ENCODE peak calls at places on chromosomes 2 and 18, in four cellular contexts. A is CD8-positive, alpha-beta memory T cell; S is tibial artery; Y is heart left ventricle. B is an unnamed sample. For H3K36me3, the result is how much of the 10 kb centered on the place peaks cover.

GRCh38 chr18:70333757-70334156 is 44.9 kb downstream of the SOCS6 start:
- DNase-seq in A (no peak), Y (peak), S (peak), B (no peak)

GRCh38 chr2:174840436-174840835 is 76.2 kb upstream of the CHRNA1 start:
- DNase-seq in Y (no peak), A (no peak), S (no peak), B (no peak)

GRCh38 chr18:76524900-76525698 is 30.1 kb upstream of the ZNF516 start:
- DNase-seq in A (no peak), S (no peak), Y (no peak), B (peak)

GRCh38 chr2:60007666-60008065 is 545.8 kb downstream of the BCL11A start:
- DNase-seq in S (no peak), A (no peak), Y (no peak), B (no peak)

GRCh38 chr18:2706903-2707302 is 51.4 kb downstream of the SMCHD1 start:
- DNase-seq in A (no peak), Y (no peak), S (no peak), B (no peak)

GRCh38 chr2:148167855-148168254 is 147.0 kb downstream of the MBD5 start:
- DNase-seq in S (no peak), A (no peak), Y (no peak), B (no peak)

GRCh38 chr2:44751754-44752479 is 189.6 kb upstream of the SIX3 start:
- DNase-seq in A (no peak), Y (no peak), S (no peak), B (no peak)

GRCh38 chr18:24397131-24397693 is 412 bp downstream of the OSBPL1A start:
- DNase-seq in A (no peak), S (peak), Y (no peak), B (peak)

GRCh38 chr2:54720563-54720962 is 2.9 kb upstream of the EML6 start:
- DNase-seq in A (no peak), Y (no peak), S (no peak), B (no peak)

GRCh38 chr18:210780-211179 is 52.4 kb downstream of the USP14 start:
- DNase-seq in A (no peak), S (no peak), Y (no peak), B (no peak)

GRCh38 chr2:72533767-72534166 is 292.1 kb downstream of the EXOC6B start:
- DNase-seq in S (no peak), Y (no peak), A (no peak), B (no peak)

GRCh38 chr2:114252713-114253112 is 189.7 kb upstream of the DPP10 start:
- DNase-seq in S (no peak), A (no peak), Y (no peak), B (no peak)
- H3K36me3 ChIP-seq in S (under half), A (under half), Y (under half), B (under half)

GRCh38 chr2:231069379-231070054 is 12.8 kb downstream of the PSMD1 start:
- DNase-seq in S (no peak), Y (no peak), A (no peak), B (no peak)
- H3K36me3 ChIP-seq in S (half or more), Y (half or more), A (under half), B (half or more)

GRCh38 chr2:239081046-239081445 is 233.2 kb downstream of the TWIST2 start:
- DNase-seq in Y (no peak), S (no peak), A (no peak), B (no peak)
- H3K36me3 ChIP-seq in Y (half or more), S (under half), A (under half), B (under half)

DNA sequence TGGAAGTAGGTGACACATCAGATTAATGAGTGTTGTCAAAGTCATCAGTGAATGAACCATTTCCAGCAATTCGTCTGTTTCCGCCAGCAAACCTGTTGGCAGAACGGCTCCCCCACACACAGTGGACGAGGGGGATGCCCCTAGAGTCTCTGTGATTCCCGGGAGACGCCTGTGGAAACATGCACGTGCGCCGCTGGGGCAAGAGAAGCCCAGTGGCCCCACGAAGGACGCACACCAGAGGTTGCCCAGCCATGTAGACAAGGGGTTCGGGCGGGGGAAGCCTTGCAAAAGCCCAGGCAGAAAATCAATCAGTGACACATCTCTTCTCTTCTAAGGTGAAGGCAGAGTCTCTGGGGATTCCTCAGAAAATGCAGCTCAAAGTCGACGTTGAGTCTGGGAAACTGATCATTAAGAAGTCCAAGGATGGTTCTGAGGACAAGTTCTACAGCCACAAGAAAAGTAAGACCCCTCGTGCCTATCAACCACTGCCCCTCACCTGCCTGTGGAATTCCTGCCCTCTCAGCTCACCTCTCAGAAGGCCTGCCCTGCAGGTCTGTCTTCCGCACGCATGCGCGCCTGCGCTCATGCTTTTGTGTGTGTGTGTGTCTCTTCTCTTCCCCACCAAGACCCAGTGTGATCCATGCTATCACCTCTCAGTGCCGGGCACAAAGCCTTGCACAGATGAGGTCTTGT is 87.1 kb downstream of the INPP5D start:
- DNase-seq in Y (no peak), A (no peak), S (peak), B (no peak)
- H3K36me3 ChIP-seq in Y (under half), A (half or more), S (under half), B (under half)

DNA sequence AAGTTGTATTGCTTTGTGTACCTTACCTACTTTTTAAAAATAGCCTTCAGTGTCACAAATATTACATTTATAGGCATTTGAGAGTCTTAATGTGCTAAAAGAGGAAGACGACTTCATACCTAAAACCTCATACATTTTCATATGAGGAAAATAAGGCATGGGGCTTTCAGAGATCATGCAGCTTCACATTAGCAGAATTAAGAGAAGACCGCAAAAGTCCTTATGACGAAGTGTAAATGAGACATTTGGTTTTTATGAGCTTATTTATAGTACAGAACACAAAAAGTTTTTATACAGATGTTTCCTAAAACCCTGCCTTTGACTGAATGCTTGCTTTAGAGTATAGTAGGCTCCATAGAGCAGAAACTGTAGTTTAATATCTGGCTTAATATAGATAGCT is 10.1 kb upstream of the CCDC138 start:
- DNase-seq in S (no peak), A (no peak), Y (no peak), B (no peak)
- H3K36me3 ChIP-seq in S (under half), A (under half), Y (half or more), B (half or more)

GRCh38 chr18:47996091-47996541 is 65.7 kb upstream of the SMAD2 start:
- DNase-seq in A (no peak), S (no peak), Y (no peak), B (no peak)
- H3K36me3 ChIP-seq in A (under half), S (under half), Y (under half), B (under half)

GRCh38 chr2:105361132-105361889 is 24.0 kb downstream of the C2orf49 start:
- DNase-seq in S (no peak), A (no peak), Y (no peak), B (no peak)
- H3K36me3 ChIP-seq in S (half or more), A (under half), Y (half or more), B (under half)

B was measured in transverse colon.